ENCODE peak calls at places on chromosomes 4 and X, in ten cellular contexts. I is GM10248, V is AG08395, D is GM03348, Y is caudate nucleus, C is NCI-H2081, E is Right ventricle myocardium superior, P is Peyer's patch, W is HCEC 1CT, U is epithelial cell of esophagus. O is an unnamed sample.

GRCh38 chr4:186079698-186080097 is 10.7 kb downstream of the TLR3 start:
- DNase-seq in I (no peak), V (no peak), D (no peak), Y (no peak), C (no peak), E (no peak), P (no peak), W (no peak), U (no peak), O (no peak)

GRCh38 chrX:49185062-49185394 is 1.1 kb downstream of the PRICKLE3 start:
- DNase-seq in I (no peak), V (no peak), D (no peak), Y (no peak), C (no peak), E (no peak), P (no peak), W (no peak), U (no peak), O (no peak)

GRCh38 chr4:38462659-38463058 is 201.3 kb upstream of the KLF3 start:
- DNase-seq in I (no peak), V (no peak), D (no peak), Y (no peak), C (no peak), E (no peak), P (no peak), W (no peak), U (peak), O (no peak)

GRCh38 chrX:46770006-46770816 is 11.3 kb upstream of the SLC9A7 start:
- DNase-seq in I (no peak), V (peak), D (peak), Y (no peak), C (no peak), E (no peak), P (no peak), W (peak), U (peak), O (no peak)

GRCh38 chr4:140703463-140703862 is 52.7 kb downstream of the TBC1D9 start:
- DNase-seq in I (no peak), V (no peak), D (peak), Y (no peak), C (no peak), E (no peak), P (no peak), W (no peak), U (no peak), O (no peak)

GRCh38 chr4:164755432-164755831 is 1.5 kb downstream of the SMIM31 start:
- DNase-seq in I (no peak), V (no peak), D (no peak), Y (no peak), C (no peak), E (no peak), P (no peak), W (no peak), U (no peak), O (no peak)

GRCh38 chr4:154618708-154619315 is 6.4 kb upstream of the FGG start:
- DNase-seq in I (peak), V (peak), D (peak), Y (peak), C (peak), E (peak), P (peak), W (peak), U (peak), O (no peak)

GRCh38 chr4:108574402-108574801 is 46.0 kb upstream of the RPL34 start:
- DNase-seq in I (no peak), V (no peak), D (no peak), Y (no peak), C (no peak), E (no peak), P (no peak), W (no peak), U (no peak), O (no peak)

GRCh38 chrX:41603591-41603990 is 85.2 kb upstream of the GPR34 start:
- DNase-seq in I (no peak), V (no peak), D (no peak), Y (no peak), C (no peak), E (no peak), P (no peak), W (no peak), U (no peak), O (no peak)

GRCh38 chr4:141028024-141028529 is 105.2 kb downstream of the RNF150 start:
- DNase-seq in I (no peak), V (peak), D (peak), Y (no peak), C (peak), E (no peak), P (no peak), W (peak), U (peak), O (peak)

GRCh38 chr4:74632634-74633033 is 161.7 kb downstream of the BTC start:
- DNase-seq in I (no peak), V (peak), D (peak), Y (no peak), C (no peak), E (no peak), P (peak), W (peak), U (peak), O (no peak)

O was measured in NCI-H1105.